ENCODE peak calls at places on chromosomes 6 and 20, in ten cellular contexts. K is neural progenitor cell; P is naive thymus-derived CD4-positive, alpha-beta T cell; G is CD8-positive, alpha-beta memory T cell; W is pancreas; D is endodermal cell; R is transverse colon; F is aorta; M is Peyer's patch; A is fibroblast of lung. V is an unnamed sample.

GRCh38 chr20:5100684-5101347 is 18.9 kb downstream of the PCNA start:
- DNase-seq in K (peak; percentile 73), P (peak; percentile 77), G (peak; percentile 53), W (peak; percentile 45), D (peak; percentile 89), R (peak; percentile 81), F (peak; percentile 81), M (peak; percentile 78), A (peak; percentile 52), V (peak; percentile 62)

GRCh38 chr20:23222531-23223200 is 127.9 kb upstream of the NXT1 start:
- DNase-seq in K (no peak), P (no peak), G (no peak), W (no peak), D (no peak), R (no peak), F (no peak), M (no peak), A (no peak), V (no peak)

GRCh38 chr20:47438464-47439381 is 63.0 kb upstream of the NCOA3 start:
- DNase-seq in K (no peak), P (no peak), G (no peak), W (no peak), D (no peak), R (peak; percentile 30), F (no peak), M (no peak), A (peak; percentile 61), V (peak; percentile 96)

GRCh38 chr20:51360451-51361230 is 181.9 kb downstream of the NFATC2 start:
- DNase-seq in K (no peak), P (no peak), G (no peak), W (no peak), D (no peak), R (no peak), F (peak; percentile 60), M (no peak), A (peak; percentile 100), V (no peak)

GRCh38 chr6:31574106-31575061 is 981 bp upstream of the TNF start:
- DNase-seq in K (no peak), P (no peak), G (no peak), W (no peak), D (peak; percentile 70), R (no peak), F (no peak), M (no peak), A (no peak), V (no peak)

GRCh38 chr6:157732007-157732406 is 91.0 kb upstream of the SNX9 start:
- DNase-seq in K (no peak), P (no peak), G (no peak), W (no peak), D (peak; percentile 79), R (no peak), F (no peak), M (no peak), A (no peak), V (peak; percentile 45)

GRCh38 chr20:52190437-52191131 is 995 bp downstream of the ZFP64 start:
- DNase-seq in K (peak; percentile 45), P (peak; percentile 36), G (peak; percentile 7), W (peak; percentile 7), D (peak; percentile 68), R (peak; percentile 68), F (no peak), M (peak; percentile 62), A (peak; percentile 34), V (peak; percentile 67)

GRCh38 chr6:74289881-74290280 is 593.9 kb downstream of the CD109 start:
- DNase-seq in K (no peak), P (no peak), G (no peak), W (no peak), D (no peak), R (no peak), F (no peak), M (no peak), A (peak; percentile 43), V (no peak)

GRCh38 chr6:125534430-125535263 is 214.8 kb upstream of the HEY2 start:
- DNase-seq in K (no peak), P (no peak), G (no peak), W (no peak), D (no peak), R (no peak), F (no peak), M (no peak), A (no peak), V (no peak)

GRCh38 chr6:42963855-42964605 is 3.5 kb downstream of the GNMT start:
- DNase-seq in K (peak; percentile 84), P (peak; percentile 36), G (no peak), W (no peak), D (peak; percentile 96), R (peak; percentile 27), F (no peak), M (no peak), A (peak; percentile 25), V (peak; percentile 49)

GRCh38 chr20:53826597-53827291 is 233.1 kb upstream of the ZNF217 start:
- DNase-seq in K (no peak), P (no peak), G (no peak), W (no peak), D (no peak), R (no peak), F (peak; percentile 68), M (no peak), A (no peak), V (no peak)

GRCh38 chr6:7543761-7544424 is 2.4 kb downstream of the DSP start:
- DNase-seq in K (peak; percentile 59), P (no peak), G (no peak), W (no peak), D (peak; percentile 72), R (no peak), F (no peak), M (peak; percentile 66), A (no peak), V (no peak)

GRCh38 chr20:17541996-17542395 is 10.8 kb upstream of the BFSP1 start:
- DNase-seq in K (no peak), P (no peak), G (no peak), W (no peak), D (peak; percentile 58), R (no peak), F (no peak), M (no peak), A (peak; percentile 97), V (no peak)

GRCh38 chr20:59958626-59959025 is 403 bp downstream of the CDH26 start:
- DNase-seq in K (peak; percentile 21), P (no peak), G (no peak), W (no peak), D (peak; percentile 75), R (no peak), F (no peak), M (no peak), A (no peak), V (no peak)

GRCh38 chr6:137967689-137968467 is 100.8 kb downstream of the TNFAIP3 start:
- DNase-seq in K (no peak), P (no peak), G (no peak), W (no peak), D (no peak), R (no peak), F (no peak), M (no peak), A (no peak), V (no peak)

GRCh38 chr20:17358854-17359253 is 132.0 kb downstream of the PCSK2 start:
- DNase-seq in K (no peak), P (no peak), G (no peak), W (no peak), D (no peak), R (no peak), F (no peak), M (no peak), A (no peak), V (no peak)

DNA sequence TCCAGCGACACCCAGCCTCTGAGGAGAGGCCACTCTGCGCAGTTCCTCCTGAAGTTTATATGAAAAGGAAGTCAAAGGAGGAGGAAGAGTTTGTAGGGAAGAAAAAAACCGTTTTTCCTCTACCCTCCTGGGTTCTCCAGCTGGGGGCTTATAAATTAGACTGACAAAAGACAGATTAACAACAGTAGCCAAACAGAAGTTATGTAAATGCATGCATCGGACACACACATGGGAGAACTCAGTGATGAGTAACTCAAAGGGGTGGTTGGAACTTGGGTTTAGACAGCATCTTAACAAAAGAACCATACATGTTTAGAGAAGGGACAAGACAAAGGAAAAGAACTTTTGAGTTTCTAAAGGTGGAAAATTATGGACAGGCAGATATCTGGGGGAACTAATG is 71.2 kb downstream of the CD24 start:
- DNase-seq in K (no peak), P (no peak), G (no peak), W (no peak), D (no peak), R (no peak), F (no peak), M (no peak), A (no peak), V (no peak)
- H3K9me3 ChIP-seq in K (no peaks in the 10 kb centered on the region), P (peaks cover 12% of the 10 kb centered on the region), G (no peaks in the 10 kb centered on the region), W (no peaks in the 10 kb centered on the region), D (peaks cover 36% of the 10 kb centered on the region), R (peaks cover 4% of the 10 kb centered on the region), F (peaks cover 8% of the 10 kb centered on the region), M (no peaks in the 10 kb centered on the region), A (no peaks in the 10 kb centered on the region), V (peaks cover 5% of the 10 kb centered on the region)

GRCh38 chr6:136737343-136738177 is 54.7 kb downstream of the MAP3K5 start:
- DNase-seq in K (no peak), P (no peak), G (no peak), W (peak; percentile 15), D (peak; percentile 67), R (no peak), F (peak; percentile 55), M (no peak), A (peak; percentile 77), V (no peak)
- H3K36me3 ChIP-seq in K (no peaks in the 10 kb centered on the region), P (no peaks in the 10 kb centered on the region), G (no peaks in the 10 kb centered on the region), W (no peaks in the 10 kb centered on the region), D (no peaks in the 10 kb centered on the region), R (no peaks in the 10 kb centered on the region), F (no peaks in the 10 kb centered on the region), M (no peaks in the 10 kb centered on the region), A (no peaks in the 10 kb centered on the region), V (no peaks in the 10 kb centered on the region)

GRCh38 chr6:168388641-168389633 is 52.0 kb upstream of the SMOC2 start:
- DNase-seq in K (no peak), P (no peak), G (no peak), W (peak; percentile 62), D (peak; percentile 75), R (no peak), F (no peak), M (peak; percentile 15), A (no peak), V (peak; percentile 60)
- H3K9me3 ChIP-seq in K (no peaks in the 10 kb centered on the region), P (no peaks in the 10 kb centered on the region), G (no peaks in the 10 kb centered on the region), W (no peaks in the 10 kb centered on the region), D (no peaks in the 10 kb centered on the region), R (no peaks in the 10 kb centered on the region), F (no peaks in the 10 kb centered on the region), M (no peaks in the 10 kb centered on the region), A (no peaks in the 10 kb centered on the region), V (no peaks in the 10 kb centered on the region)

GRCh38 chr20:37821691-37822655 is 81.0 kb upstream of the VSTM2L start:
- DNase-seq in K (no peak), P (no peak), G (no peak), W (no peak), D (no peak), R (no peak), F (no peak), M (no peak), A (peak; percentile 95), V (no peak)

GRCh38 chr20:37816726-37817125 is 86.2 kb upstream of the VSTM2L start:
- DNase-seq in K (no peak), P (no peak), G (no peak), W (no peak), D (no peak), R (no peak), F (no peak), M (no peak), A (peak; percentile 4), V (no peak)

GRCh38 chr20:37810027-37810426 is 92.9 kb upstream of the VSTM2L start:
- DNase-seq in K (no peak), P (no peak), G (no peak), W (no peak), D (no peak), R (no peak), F (no peak), M (no peak), A (no peak), V (no peak)

GRCh38 chr20:37816003-37816402 is 86.9 kb upstream of the VSTM2L start:
- DNase-seq in K (no peak), P (no peak), G (no peak), W (no peak), D (no peak), R (no peak), F (no peak), M (no peak), A (no peak), V (no peak)
- H3K36me3 ChIP-seq in K (no peaks in the 10 kb centered on the region), P (peaks cover 3% of the 10 kb centered on the region), G (no peaks in the 10 kb centered on the region), W (no peaks in the 10 kb centered on the region), D (no peaks in the 10 kb centered on the region), R (no peaks in the 10 kb centered on the region), F (peaks cover 4% of the 10 kb centered on the region), M (no peaks in the 10 kb centered on the region), A (no peaks in the 10 kb centered on the region), V (no peaks in the 10 kb centered on the region)